ENCODE peak calls at places on chromosome 11, in ten cellular contexts. One of them, this sample, is unnamed.

GRCh38 chr11:85843929-85844328 is 11.3 kb upstream of the CCDC83 start:
- DNase-seq in heart right ventricle: no peak
- DNase-seq in heart left ventricle: no peak
- DNase-seq in body of pancreas: no peak
- DNase-seq in fibroblast of lung: no peak
- DNase-seq in HL-60: no peak
- DNase-seq in esophagus squamous epithelium: no peak
- DNase-seq in left ventricle myocardium inferior: no peak
- DNase-seq in HCT116: no peak
- DNase-seq in tibial nerve: no peak
- DNase-seq in this sample: no peak

GRCh38 chr11:43543313-43543712 is 137.2 kb upstream of the HSD17B12 start:
- DNase-seq in tibial nerve: no peak
- DNase-seq in left ventricle myocardium inferior: no peak
- DNase-seq in heart right ventricle: no peak
- DNase-seq in HCT116: no peak
- DNase-seq in esophagus squamous epithelium: no peak
- DNase-seq in HL-60: no peak
- DNase-seq in fibroblast of lung: no peak
- DNase-seq in heart left ventricle: no peak
- DNase-seq in body of pancreas: no peak
- DNase-seq in this sample: no peak

GRCh38 chr11:114478768-114479167 is 39.5 kb downstream of the REXO2 start:
- DNase-seq in HCT116: no peak
- DNase-seq in fibroblast of lung: no peak
- DNase-seq in heart right ventricle: no peak
- DNase-seq in body of pancreas: no peak
- DNase-seq in tibial nerve: no peak
- DNase-seq in left ventricle myocardium inferior: no peak
- DNase-seq in heart left ventricle: no peak
- DNase-seq in HL-60: no peak
- DNase-seq in esophagus squamous epithelium: no peak
- DNase-seq in this sample: no peak

GRCh38 chr11:5234390-5234834 is at the start of gene HBD:
- DNase-seq in heart left ventricle: no peak
- DNase-seq in heart right ventricle: no peak
- DNase-seq in tibial nerve: no peak
- DNase-seq in HCT116: no peak
- DNase-seq in fibroblast of lung: peak; percentile 55
- DNase-seq in left ventricle myocardium inferior: no peak
- DNase-seq in HL-60: no peak
- DNase-seq in body of pancreas: no peak
- DNase-seq in esophagus squamous epithelium: no peak
- DNase-seq in this sample: no peak

GRCh38 chr11:112357488-112357887 is 96.8 kb upstream of the PLET1 start:
- DNase-seq in esophagus squamous epithelium: no peak
- DNase-seq in fibroblast of lung: no peak
- DNase-seq in heart right ventricle: no peak
- DNase-seq in HL-60: no peak
- DNase-seq in tibial nerve: no peak
- DNase-seq in body of pancreas: no peak
- DNase-seq in left ventricle myocardium inferior: no peak
- DNase-seq in heart left ventricle: no peak
- DNase-seq in HCT116: no peak
- DNase-seq in this sample: no peak

GRCh38 chr11:95680169-95680929 is 109.2 kb downstream of the FAM76B start:
- DNase-seq in HL-60: no peak
- DNase-seq in heart right ventricle: no peak
- DNase-seq in left ventricle myocardium inferior: no peak
- DNase-seq in fibroblast of lung: peak; percentile 93
- DNase-seq in HCT116: no peak
- DNase-seq in body of pancreas: no peak
- DNase-seq in heart left ventricle: no peak
- DNase-seq in tibial nerve: no peak
- DNase-seq in esophagus squamous epithelium: no peak
- DNase-seq in this sample: no peak

GRCh38 chr11:94513091-94513490 is 830 bp downstream of the C11orf97 start:
- DNase-seq in HL-60: no peak
- DNase-seq in tibial nerve: no peak
- DNase-seq in fibroblast of lung: peak; percentile 18
- DNase-seq in body of pancreas: no peak
- DNase-seq in HCT116: no peak
- DNase-seq in left ventricle myocardium inferior: no peak
- DNase-seq in heart left ventricle: no peak
- DNase-seq in esophagus squamous epithelium: no peak
- DNase-seq in heart right ventricle: no peak
- DNase-seq in this sample: no peak

GRCh38 chr11:27161071-27161470 is 120.5 kb downstream of the BBOX1 start:
- DNase-seq in tibial nerve: no peak
- DNase-seq in body of pancreas: no peak
- DNase-seq in HL-60: no peak
- DNase-seq in left ventricle myocardium inferior: no peak
- DNase-seq in fibroblast of lung: peak; percentile 72
- DNase-seq in HCT116: no peak
- DNase-seq in esophagus squamous epithelium: no peak
- DNase-seq in heart left ventricle: no peak
- DNase-seq in heart right ventricle: no peak
- DNase-seq in this sample: no peak

GRCh38 chr11:13917269-13917668 is 45.3 kb upstream of the SPON1 start:
- DNase-seq in heart right ventricle: no peak
- DNase-seq in fibroblast of lung: no peak
- DNase-seq in left ventricle myocardium inferior: no peak
- DNase-seq in body of pancreas: no peak
- DNase-seq in tibial nerve: no peak
- DNase-seq in heart left ventricle: no peak
- DNase-seq in HCT116: no peak
- DNase-seq in HL-60: no peak
- DNase-seq in esophagus squamous epithelium: no peak
- DNase-seq in this sample: no peak

GRCh38 chr11:8693555-8693954 is 11.0 kb downstream of the RPL27A start:
- DNase-seq in left ventricle myocardium inferior: no peak
- DNase-seq in esophagus squamous epithelium: no peak
- DNase-seq in body of pancreas: no peak
- DNase-seq in tibial nerve: no peak
- DNase-seq in heart right ventricle: no peak
- DNase-seq in heart left ventricle: no peak
- DNase-seq in fibroblast of lung: no peak
- DNase-seq in HCT116: no peak
- DNase-seq in HL-60: no peak
- DNase-seq in this sample: no peak

GRCh38 chr11:20670932-20671403 is 1.6 kb downstream of the NELL1 start:
- DNase-seq in heart left ventricle: no peak
- DNase-seq in body of pancreas: no peak
- DNase-seq in HCT116: no peak
- DNase-seq in HL-60: no peak
- DNase-seq in fibroblast of lung: no peak
- DNase-seq in tibial nerve: no peak
- DNase-seq in heart right ventricle: no peak
- DNase-seq in esophagus squamous epithelium: no peak
- DNase-seq in left ventricle myocardium inferior: no peak
- DNase-seq in this sample: peak; percentile 43

GRCh38 chr11:20671856-20672546 is 2.6 kb downstream of the NELL1 start:
- DNase-seq in fibroblast of lung: no peak
- DNase-seq in body of pancreas: no peak
- DNase-seq in heart right ventricle: no peak
- DNase-seq in tibial nerve: no peak
- DNase-seq in left ventricle myocardium inferior: no peak
- DNase-seq in heart left ventricle: no peak
- DNase-seq in HCT116: peak; percentile 0
- DNase-seq in HL-60: no peak
- DNase-seq in esophagus squamous epithelium: no peak
- DNase-seq in this sample: no peak

GRCh38 chr11:20668410-20668809 is 976 bp upstream of the NELL1 start:
- DNase-seq in HCT116: no peak
- DNase-seq in heart right ventricle: no peak
- DNase-seq in body of pancreas: no peak
- DNase-seq in tibial nerve: no peak
- DNase-seq in esophagus squamous epithelium: no peak
- DNase-seq in left ventricle myocardium inferior: no peak
- DNase-seq in heart left ventricle: no peak
- DNase-seq in fibroblast of lung: no peak
- DNase-seq in HL-60: no peak
- DNase-seq in this sample: no peak

GRCh38 chr11:20668844-20669832 is at the start of gene NELL1:
- DNase-seq in body of pancreas: no peak
- DNase-seq in tibial nerve: no peak
- DNase-seq in HCT116: no peak
- DNase-seq in heart left ventricle: no peak
- DNase-seq in fibroblast of lung: no peak
- DNase-seq in heart right ventricle: no peak
- DNase-seq in left ventricle myocardium inferior: no peak
- DNase-seq in esophagus squamous epithelium: no peak
- DNase-seq in HL-60: no peak
- DNase-seq in this sample: peak; percentile 49

DNA sequence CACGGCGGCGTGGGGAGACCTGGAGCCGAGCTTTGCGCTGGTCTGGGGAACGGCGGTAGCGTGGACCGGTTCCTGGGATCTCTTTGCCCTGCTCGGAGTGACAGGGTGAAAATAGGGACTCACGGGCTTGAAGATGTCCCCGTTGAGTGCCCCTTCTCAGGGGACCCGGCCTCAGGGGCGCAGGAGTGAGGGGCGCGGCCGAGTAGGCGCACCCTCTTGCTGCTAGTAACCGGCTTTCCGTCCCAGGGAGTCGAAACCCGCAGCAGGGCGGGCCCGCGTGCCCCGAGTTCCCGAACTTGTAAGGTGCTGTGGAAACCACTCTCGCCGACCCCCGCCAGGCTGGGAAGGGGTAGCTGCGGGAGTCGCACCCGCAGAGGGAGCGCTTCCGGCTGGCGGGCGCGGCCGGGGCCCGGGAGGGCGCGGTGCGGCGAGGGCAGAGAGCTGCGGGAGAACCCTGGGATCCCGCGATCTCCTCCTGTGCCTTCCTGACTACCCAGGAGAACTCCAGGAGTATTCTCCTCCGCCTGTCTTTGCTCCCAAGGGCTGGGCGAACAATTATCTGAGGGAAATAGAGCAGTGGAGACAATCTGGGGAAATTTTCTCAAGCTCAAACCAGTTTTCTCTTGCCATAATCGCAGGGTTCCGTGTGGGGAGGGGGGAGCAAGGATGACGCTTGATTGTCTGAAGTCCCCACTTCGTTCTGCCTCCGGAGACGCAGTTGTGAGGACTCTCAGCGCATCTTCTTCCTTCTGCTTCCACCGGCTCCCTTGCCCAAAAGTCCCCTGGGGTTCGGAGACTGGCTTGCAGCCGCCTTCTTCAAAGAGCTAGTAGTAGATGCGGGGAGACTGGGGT is 673 bp downstream of the NELL1 start:
- DNase-seq in heart right ventricle: no peak
- DNase-seq in heart left ventricle: no peak
- DNase-seq in fibroblast of lung: no peak
- DNase-seq in left ventricle myocardium inferior: no peak
- DNase-seq in esophagus squamous epithelium: no peak
- DNase-seq in tibial nerve: no peak
- DNase-seq in HCT116: no peak
- DNase-seq in body of pancreas: no peak
- DNase-seq in HL-60: no peak
- DNase-seq in this sample: no peak
- H3K4me3 ChIP-seq in heart right ventricle: no peak overlapping the region
- H3K4me3 ChIP-seq in heart left ventricle: peak overlapping the region; percentile 46
- H3K4me3 ChIP-seq in fibroblast of lung: no peak overlapping the region
- H3K4me3 ChIP-seq in left ventricle myocardium inferior: peak overlapping the region; percentile 57
- H3K4me3 ChIP-seq in esophagus squamous epithelium: peak overlapping the region; percentile 53
- H3K4me3 ChIP-seq in tibial nerve: no peak overlapping the region
- H3K4me3 ChIP-seq in HCT116: no peak overlapping the region
- H3K4me3 ChIP-seq in body of pancreas: no peak overlapping the region
- H3K4me3 ChIP-seq in HL-60: no peak overlapping the region
- H3K4me3 ChIP-seq in this sample: peak overlapping the region; percentile 65

GRCh38 chr11:16923987-16924386 is 90.2 kb downstream of the PLEKHA7 start:
- DNase-seq in fibroblast of lung: no peak
- DNase-seq in HL-60: no peak
- DNase-seq in esophagus squamous epithelium: no peak
- DNase-seq in body of pancreas: peak; percentile 15
- DNase-seq in heart right ventricle: no peak
- DNase-seq in left ventricle myocardium inferior: no peak
- DNase-seq in heart left ventricle: no peak
- DNase-seq in tibial nerve: no peak
- DNase-seq in HCT116: no peak
- DNase-seq in this sample: no peak

GRCh38 chr11:16925495-16926065 is 88.6 kb downstream of the PLEKHA7 start:
- DNase-seq in tibial nerve: no peak
- DNase-seq in fibroblast of lung: peak; percentile 49
- DNase-seq in heart left ventricle: peak; percentile 38
- DNase-seq in esophagus squamous epithelium: no peak
- DNase-seq in left ventricle myocardium inferior: peak; percentile 24
- DNase-seq in HL-60: no peak
- DNase-seq in heart right ventricle: peak; percentile 23
- DNase-seq in body of pancreas: peak; percentile 54
- DNase-seq in HCT116: peak; percentile 29
- DNase-seq in this sample: no peak

GRCh38 chr11:16926868-16927267 is 87.3 kb downstream of the PLEKHA7 start:
- DNase-seq in HCT116: no peak
- DNase-seq in HL-60: no peak
- DNase-seq in esophagus squamous epithelium: no peak
- DNase-seq in heart right ventricle: no peak
- DNase-seq in tibial nerve: no peak
- DNase-seq in fibroblast of lung: no peak
- DNase-seq in body of pancreas: no peak
- DNase-seq in heart left ventricle: no peak
- DNase-seq in left ventricle myocardium inferior: no peak
- DNase-seq in this sample: no peak

GRCh38 chr11:16924462-16924825 is 89.8 kb downstream of the PLEKHA7 start:
- DNase-seq in left ventricle myocardium inferior: no peak
- DNase-seq in HCT116: no peak
- DNase-seq in heart right ventricle: no peak
- DNase-seq in esophagus squamous epithelium: no peak
- DNase-seq in HL-60: no peak
- DNase-seq in tibial nerve: no peak
- DNase-seq in fibroblast of lung: no peak
- DNase-seq in heart left ventricle: no peak
- DNase-seq in body of pancreas: no peak
- DNase-seq in this sample: no peak

GRCh38 chr11:16924826-16925494 is 89.3 kb downstream of the PLEKHA7 start:
- DNase-seq in HL-60: no peak
- DNase-seq in heart left ventricle: peak; percentile 31
- DNase-seq in HCT116: peak; percentile 78
- DNase-seq in left ventricle myocardium inferior: peak; percentile 47
- DNase-seq in fibroblast of lung: peak; percentile 47
- DNase-seq in heart right ventricle: peak; percentile 39
- DNase-seq in tibial nerve: no peak
- DNase-seq in esophagus squamous epithelium: no peak
- DNase-seq in body of pancreas: peak; percentile 79
- DNase-seq in this sample: peak; percentile 50
- H3K27ac ChIP-seq in HL-60: no peak overlapping the region
- H3K27ac ChIP-seq in heart left ventricle: peak overlapping the region; percentile 75
- H3K27ac ChIP-seq in HCT116: peak overlapping the region; percentile 40
- H3K27ac ChIP-seq in left ventricle myocardium inferior: peak overlapping the region; percentile 71
- H3K27ac ChIP-seq in fibroblast of lung: no peak overlapping the region
- H3K27ac ChIP-seq in heart right ventricle: peak overlapping the region; percentile 84
- H3K27ac ChIP-seq in tibial nerve: peak overlapping the region; percentile 1
- H3K27ac ChIP-seq in esophagus squamous epithelium: peak overlapping the region; percentile 79
- H3K27ac ChIP-seq in body of pancreas: peak overlapping the region; percentile 66
- H3K27ac ChIP-seq in this sample: no peak overlapping the region

GRCh38 chr11:1544536-1544935 is 27.5 kb downstream of the DUSP8 start:
- DNase-seq in tibial nerve: no peak
- DNase-seq in left ventricle myocardium inferior: no peak
- DNase-seq in heart left ventricle: no peak
- DNase-seq in HL-60: no peak
- DNase-seq in HCT116: no peak
- DNase-seq in body of pancreas: no peak
- DNase-seq in heart right ventricle: no peak
- DNase-seq in fibroblast of lung: no peak
- DNase-seq in esophagus squamous epithelium: no peak
- DNase-seq in this sample: no peak
- H3K27me3 ChIP-seq in tibial nerve: no peaks in the 10 kb centered on the region
- H3K27me3 ChIP-seq in left ventricle myocardium inferior: peaks cover 44% of the 10 kb centered on the region
- H3K27me3 ChIP-seq in heart left ventricle: peaks cover 6% of the 10 kb centered on the region
- H3K27me3 ChIP-seq in HL-60: peaks cover 44% of the 10 kb centered on the region
- H3K27me3 ChIP-seq in HCT116: no peaks in the 10 kb centered on the region
- H3K27me3 ChIP-seq in body of pancreas: no peaks in the 10 kb centered on the region
- H3K27me3 ChIP-seq in heart right ventricle: peaks cover 32% of the 10 kb centered on the region
- H3K27me3 ChIP-seq in fibroblast of lung: peaks cover 13% of the 10 kb centered on the region
- H3K27me3 ChIP-seq in esophagus squamous epithelium: peaks cover 4% of the 10 kb centered on the region
- H3K27me3 ChIP-seq in this sample: no peaks in the 10 kb centered on the region

GRCh38 chr11:68440254-68440653 is 20.3 kb upstream of the PPP6R3 start:
- DNase-seq in heart right ventricle: no peak
- DNase-seq in body of pancreas: no peak
- DNase-seq in HCT116: no peak
- DNase-seq in HL-60: no peak
- DNase-seq in fibroblast of lung: no peak
- DNase-seq in tibial nerve: no peak
- DNase-seq in heart left ventricle: no peak
- DNase-seq in left ventricle myocardium inferior: no peak
- DNase-seq in esophagus squamous epithelium: no peak
- DNase-seq in this sample: no peak
- H3K4me3 ChIP-seq in heart right ventricle: no peak overlapping the region
- H3K4me3 ChIP-seq in body of pancreas: no peak overlapping the region
- H3K4me3 ChIP-seq in HCT116: no peak overlapping the region
- H3K4me3 ChIP-seq in HL-60: no peak overlapping the region
- H3K4me3 ChIP-seq in fibroblast of lung: no peak overlapping the region
- H3K4me3 ChIP-seq in tibial nerve: no peak overlapping the region
- H3K4me3 ChIP-seq in heart left ventricle: no peak overlapping the region
- H3K4me3 ChIP-seq in left ventricle myocardium inferior: no peak overlapping the region
- H3K4me3 ChIP-seq in esophagus squamous epithelium: no peak overlapping the region
- H3K4me3 ChIP-seq in this sample: no peak overlapping the region